ENCODE peak calls at places on chromosome 13, in four cellular contexts. One of them, this sample, is unnamed.

GRCh38 chr13:76016799-76017198 is 380.7 kb downstream of the LMO7 start:
- DNase-seq in heart right ventricle: no peak
- DNase-seq in NB4: peak
- DNase-seq in CD4-positive, alpha-beta T cell: no peak
- DNase-seq in this sample: peak

GRCh38 chr13:110907951-110908898 is 6.6 kb downstream of the ANKRD10 start:
- DNase-seq in NB4: no peak
- DNase-seq in CD4-positive, alpha-beta T cell: no peak
- DNase-seq in heart right ventricle: no peak
- DNase-seq in this sample: peak

GRCh38 chr13:26563713-26564112 is 6.2 kb downstream of the WASF3 start:
- DNase-seq in NB4: no peak
- DNase-seq in heart right ventricle: no peak
- DNase-seq in CD4-positive, alpha-beta T cell: no peak
- DNase-seq in this sample: no peak

GRCh38 chr13:113582841-113583631 is 1.5 kb upstream of the TFDP1 start:
- DNase-seq in CD4-positive, alpha-beta T cell: no peak
- DNase-seq in NB4: no peak
- DNase-seq in heart right ventricle: no peak
- DNase-seq in this sample: peak

GRCh38 chr13:19958119-19959111 is at the start of gene ZMYM2:
- DNase-seq in CD4-positive, alpha-beta T cell: peak
- DNase-seq in NB4: peak
- DNase-seq in heart right ventricle: peak
- DNase-seq in this sample: peak

GRCh38 chr13:77874406-77874805 is 44.2 kb downstream of the EDNRB start:
- DNase-seq in heart right ventricle: no peak
- DNase-seq in CD4-positive, alpha-beta T cell: no peak
- DNase-seq in NB4: no peak
- DNase-seq in this sample: no peak

GRCh38 chr13:39874331-39875055 is 219.0 kb downstream of the COG6 start:
- DNase-seq in CD4-positive, alpha-beta T cell: no peak
- DNase-seq in NB4: no peak
- DNase-seq in heart right ventricle: no peak
- DNase-seq in this sample: no peak

GRCh38 chr13:47287291-47287751 is 390.5 kb upstream of the HTR2A start:
- DNase-seq in CD4-positive, alpha-beta T cell: no peak
- DNase-seq in NB4: no peak
- DNase-seq in heart right ventricle: no peak
- DNase-seq in this sample: no peak

GRCh38 chr13:21670883-21671792 is at the start of gene FGF9:
- DNase-seq in NB4: peak
- DNase-seq in CD4-positive, alpha-beta T cell: peak
- DNase-seq in heart right ventricle: peak
- DNase-seq in this sample: peak
- TF ChIP-seq CTCF in NB4: no peak
- TF ChIP-seq CTCF in CD4-positive, alpha-beta T cell: no peak
- TF ChIP-seq CTCF in heart right ventricle: peak
- TF ChIP-seq CTCF in this sample: no peak

DNA sequence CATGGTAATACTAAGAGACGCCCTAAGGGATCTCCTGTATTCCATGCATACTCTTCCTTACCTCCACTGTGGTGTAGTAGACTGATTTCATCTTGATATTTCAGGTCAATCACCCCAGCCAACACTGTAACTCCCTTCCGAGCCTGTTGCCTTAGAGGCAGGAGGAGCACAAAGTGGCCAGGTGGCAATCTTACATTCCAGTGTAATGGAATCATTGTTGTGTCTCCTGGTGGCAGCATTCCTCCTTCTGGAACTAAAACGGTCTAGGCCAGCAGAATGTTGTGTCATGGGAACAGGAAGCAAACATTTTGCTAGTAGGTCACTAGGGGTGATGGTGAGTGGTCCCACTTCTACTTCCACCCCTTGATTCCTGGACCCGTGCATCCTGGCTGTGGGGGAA is 405.7 kb upstream of the SLC10A2 start:
- DNase-seq in heart right ventricle: no peak
- DNase-seq in CD4-positive, alpha-beta T cell: no peak
- DNase-seq in NB4: no peak
- DNase-seq in this sample: no peak
- TF ChIP-seq CTCF in heart right ventricle: no peak
- TF ChIP-seq CTCF in CD4-positive, alpha-beta T cell: no peak
- TF ChIP-seq CTCF in NB4: no peak
- TF ChIP-seq CTCF in this sample: no peak

GRCh38 chr13:66237411-66238062 is 992.6 kb downstream of the PCDH9 start:
- DNase-seq in CD4-positive, alpha-beta T cell: no peak
- DNase-seq in heart right ventricle: no peak
- DNase-seq in NB4: no peak
- DNase-seq in this sample: no peak
- TF ChIP-seq CTCF in CD4-positive, alpha-beta T cell: no peak
- TF ChIP-seq CTCF in heart right ventricle: no peak
- TF ChIP-seq CTCF in NB4: no peak
- TF ChIP-seq CTCF in this sample: no peak

GRCh38 chr13:80939581-80939980 is 598.7 kb upstream of the SPRY2 start:
- DNase-seq in CD4-positive, alpha-beta T cell: no peak
- DNase-seq in heart right ventricle: no peak
- DNase-seq in NB4: no peak
- DNase-seq in this sample: no peak
- TF ChIP-seq CTCF in CD4-positive, alpha-beta T cell: no peak
- TF ChIP-seq CTCF in heart right ventricle: no peak
- TF ChIP-seq CTCF in NB4: no peak
- TF ChIP-seq CTCF in this sample: no peak

DNA sequence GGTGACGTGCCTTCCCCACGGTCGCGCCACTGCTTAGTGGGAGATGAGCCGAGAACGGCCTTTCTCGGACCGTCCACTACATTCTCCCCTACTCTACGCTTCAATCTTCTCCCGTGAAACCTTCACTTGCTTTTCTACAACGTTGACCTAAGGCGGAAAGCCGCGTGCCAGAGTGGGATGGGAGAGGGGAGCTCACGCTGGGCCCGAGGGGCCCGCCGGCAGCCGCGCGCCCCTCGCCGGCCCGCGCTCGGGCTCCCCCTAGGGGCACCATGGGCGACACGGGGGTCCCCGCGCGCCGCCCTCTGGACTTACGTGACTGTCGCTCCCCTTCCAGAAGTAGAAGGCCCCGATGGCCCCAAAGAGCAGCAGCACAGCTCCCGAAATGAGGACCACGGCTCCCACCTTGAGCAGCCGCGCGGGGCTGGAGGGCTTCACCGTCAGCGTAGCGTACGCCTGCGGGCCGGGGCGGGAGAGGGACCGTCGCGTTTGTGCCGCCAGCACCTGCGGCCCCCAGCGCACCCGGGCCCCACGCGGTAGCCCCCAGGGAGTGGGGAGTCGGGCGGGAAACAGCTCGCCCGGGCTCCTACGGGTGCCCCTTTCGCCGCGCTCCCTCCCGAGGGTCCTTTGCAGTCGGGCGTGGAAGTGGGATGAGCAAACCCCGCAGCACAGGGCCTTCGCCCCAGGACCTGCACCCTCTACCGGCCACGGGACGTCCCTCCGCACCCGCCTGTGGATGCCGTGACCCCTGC is 727 bp downstream of the CNMD start:
- DNase-seq in heart right ventricle: peak
- DNase-seq in CD4-positive, alpha-beta T cell: peak
- DNase-seq in NB4: no peak
- DNase-seq in this sample: peak
- TF ChIP-seq CTCF in heart right ventricle: peak
- TF ChIP-seq CTCF in CD4-positive, alpha-beta T cell: peak
- TF ChIP-seq CTCF in NB4: no peak
- TF ChIP-seq CTCF in this sample: peak

GRCh38 chr13:101474419-101474957 is 22.0 kb downstream of the ITGBL1 start:
- DNase-seq in NB4: peak
- DNase-seq in CD4-positive, alpha-beta T cell: no peak
- DNase-seq in heart right ventricle: no peak
- DNase-seq in this sample: no peak

GRCh38 chr13:101473458-101473857 is 21.0 kb downstream of the ITGBL1 start:
- DNase-seq in CD4-positive, alpha-beta T cell: no peak
- DNase-seq in heart right ventricle: no peak
- DNase-seq in NB4: no peak
- DNase-seq in this sample: no peak

GRCh38 chr13:101481421-101481820 is 28.9 kb downstream of the ITGBL1 start:
- DNase-seq in CD4-positive, alpha-beta T cell: no peak
- DNase-seq in NB4: no peak
- DNase-seq in heart right ventricle: no peak
- DNase-seq in this sample: no peak

DNA sequence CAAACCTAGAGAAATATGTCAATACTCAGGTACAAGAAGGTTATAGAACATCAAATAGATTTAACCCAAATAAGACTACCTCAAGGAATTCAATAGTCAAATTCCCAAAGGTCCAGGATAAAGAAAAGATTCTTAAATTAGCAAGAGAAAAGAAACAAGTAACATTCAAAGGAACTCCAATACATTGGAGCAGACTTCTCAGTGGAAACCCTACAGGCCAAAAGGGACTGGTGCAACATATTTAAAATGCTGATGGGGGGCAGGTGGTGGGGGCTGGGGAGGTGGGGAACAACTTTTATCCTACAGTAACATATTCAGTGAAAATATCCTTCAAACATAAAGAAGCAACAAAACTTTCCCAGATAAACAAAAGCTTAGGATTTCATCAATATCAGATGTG is 23.1 kb downstream of the ITGBL1 start:
- DNase-seq in NB4: no peak
- DNase-seq in CD4-positive, alpha-beta T cell: no peak
- DNase-seq in heart right ventricle: no peak
- DNase-seq in this sample: no peak
- TF ChIP-seq CTCF in NB4: no peak
- TF ChIP-seq CTCF in CD4-positive, alpha-beta T cell: no peak
- TF ChIP-seq CTCF in heart right ventricle: no peak
- TF ChIP-seq CTCF in this sample: no peak

This sample was measured in testis.